ENCODE peak calls at places on chromosomes 1 and 21, in eight cellular contexts. One of them, this sample, is unnamed.

GRCh38 chr21:29095203-29095602 is 21.8 kb upstream of the CCT8 start:
- DNase-seq in SK-N-SH: no peak
- DNase-seq in transverse colon: no peak
- DNase-seq in upper lobe of left lung: no peak
- DNase-seq in A549: no peak
- DNase-seq in suprapubic skin: no peak
- DNase-seq in ovary: no peak
- DNase-seq in sigmoid colon: no peak
- DNase-seq in this sample: no peak

GRCh38 chr1:178238722-178239510 is 145.0 kb downstream of the RASAL2 start:
- DNase-seq in transverse colon: no peak
- DNase-seq in SK-N-SH: no peak
- DNase-seq in upper lobe of left lung: no peak
- DNase-seq in suprapubic skin: no peak
- DNase-seq in sigmoid colon: no peak
- DNase-seq in A549: peak
- DNase-seq in ovary: no peak
- DNase-seq in this sample: no peak

GRCh38 chr1:184022651-184023050 is 14.9 kb downstream of the COLGALT2 start:
- DNase-seq in A549: no peak
- DNase-seq in sigmoid colon: no peak
- DNase-seq in upper lobe of left lung: no peak
- DNase-seq in suprapubic skin: no peak
- DNase-seq in transverse colon: no peak
- DNase-seq in SK-N-SH: peak
- DNase-seq in ovary: no peak
- DNase-seq in this sample: no peak

GRCh38 chr21:28479660-28480059 is 513.0 kb downstream of the LTN1 start:
- DNase-seq in upper lobe of left lung: no peak
- DNase-seq in ovary: no peak
- DNase-seq in suprapubic skin: no peak
- DNase-seq in sigmoid colon: no peak
- DNase-seq in transverse colon: no peak
- DNase-seq in SK-N-SH: no peak
- DNase-seq in A549: no peak
- DNase-seq in this sample: no peak

GRCh38 chr1:231691618-231692259 is 65.1 kb downstream of the DISC1 start:
- DNase-seq in upper lobe of left lung: no peak
- DNase-seq in A549: peak
- DNase-seq in ovary: peak
- DNase-seq in SK-N-SH: peak
- DNase-seq in suprapubic skin: no peak
- DNase-seq in sigmoid colon: no peak
- DNase-seq in transverse colon: no peak
- DNase-seq in this sample: peak

GRCh38 chr1:239126881-239127280 is 259.5 kb upstream of the CHRM3 start:
- DNase-seq in suprapubic skin: no peak
- DNase-seq in A549: no peak
- DNase-seq in SK-N-SH: no peak
- DNase-seq in transverse colon: no peak
- DNase-seq in ovary: no peak
- DNase-seq in upper lobe of left lung: no peak
- DNase-seq in sigmoid colon: no peak
- DNase-seq in this sample: no peak

GRCh38 chr1:83796409-83796808 is 202.5 kb downstream of the TTLL7 start:
- DNase-seq in ovary: no peak
- DNase-seq in SK-N-SH: no peak
- DNase-seq in sigmoid colon: no peak
- DNase-seq in upper lobe of left lung: no peak
- DNase-seq in A549: no peak
- DNase-seq in transverse colon: no peak
- DNase-seq in suprapubic skin: no peak
- DNase-seq in this sample: no peak

GRCh38 chr1:89363638-89364536 is at the start of gene GBP6:
- DNase-seq in A549: no peak
- DNase-seq in transverse colon: no peak
- DNase-seq in upper lobe of left lung: no peak
- DNase-seq in sigmoid colon: no peak
- DNase-seq in ovary: no peak
- DNase-seq in suprapubic skin: no peak
- DNase-seq in SK-N-SH: peak
- DNase-seq in this sample: no peak

GRCh38 chr1:212271234-212271633 is 14.0 kb upstream of the PPP2R5A start:
- DNase-seq in sigmoid colon: no peak
- DNase-seq in A549: no peak
- DNase-seq in SK-N-SH: no peak
- DNase-seq in ovary: no peak
- DNase-seq in suprapubic skin: no peak
- DNase-seq in upper lobe of left lung: no peak
- DNase-seq in transverse colon: no peak
- DNase-seq in this sample: no peak

GRCh38 chr1:93499075-93499474 is 51.2 kb downstream of the FNBP1L start:
- DNase-seq in ovary: no peak
- DNase-seq in upper lobe of left lung: no peak
- DNase-seq in sigmoid colon: no peak
- DNase-seq in SK-N-SH: no peak
- DNase-seq in suprapubic skin: no peak
- DNase-seq in A549: no peak
- DNase-seq in transverse colon: no peak
- DNase-seq in this sample: no peak

GRCh38 chr1:19450811-19451564 is 34.4 kb downstream of the CAPZB start:
- DNase-seq in sigmoid colon: no peak
- DNase-seq in suprapubic skin: no peak
- DNase-seq in transverse colon: no peak
- DNase-seq in upper lobe of left lung: no peak
- DNase-seq in ovary: peak
- DNase-seq in A549: peak
- DNase-seq in SK-N-SH: peak
- DNase-seq in this sample: no peak

GRCh38 chr21:37675202-37675801 is 241.0 kb downstream of the KCNJ6 start:
- DNase-seq in sigmoid colon: peak
- DNase-seq in suprapubic skin: no peak
- DNase-seq in upper lobe of left lung: peak
- DNase-seq in SK-N-SH: peak
- DNase-seq in transverse colon: peak
- DNase-seq in ovary: peak
- DNase-seq in A549: peak
- DNase-seq in this sample: peak

GRCh38 chr1:184915463-184916080 is 58.7 kb downstream of the NIBAN1 start:
- DNase-seq in ovary: no peak
- DNase-seq in A549: no peak
- DNase-seq in suprapubic skin: no peak
- DNase-seq in upper lobe of left lung: no peak
- DNase-seq in SK-N-SH: no peak
- DNase-seq in transverse colon: no peak
- DNase-seq in sigmoid colon: no peak
- DNase-seq in this sample: no peak

GRCh38 chr1:76901158-76901767 is 34.0 kb downstream of the ST6GALNAC5 start:
- DNase-seq in ovary: peak
- DNase-seq in sigmoid colon: no peak
- DNase-seq in A549: peak
- DNase-seq in upper lobe of left lung: peak
- DNase-seq in transverse colon: no peak
- DNase-seq in SK-N-SH: peak
- DNase-seq in suprapubic skin: no peak
- DNase-seq in this sample: peak

GRCh38 chr21:43298546-43299440 is 128.1 kb downstream of the SIK1 start:
- DNase-seq in upper lobe of left lung: no peak
- DNase-seq in SK-N-SH: no peak
- DNase-seq in sigmoid colon: no peak
- DNase-seq in transverse colon: no peak
- DNase-seq in ovary: no peak
- DNase-seq in suprapubic skin: no peak
- DNase-seq in A549: no peak
- DNase-seq in this sample: no peak

GRCh38 chr1:117008675-117009074 is 7.1 kb downstream of the CD101 start:
- DNase-seq in SK-N-SH: no peak
- DNase-seq in suprapubic skin: no peak
- DNase-seq in sigmoid colon: no peak
- DNase-seq in ovary: no peak
- DNase-seq in A549: no peak
- DNase-seq in transverse colon: no peak
- DNase-seq in upper lobe of left lung: no peak
- DNase-seq in this sample: no peak

GRCh38 chr1:24580756-24581155 is 24.9 kb downstream of the NCMAP start:
- DNase-seq in suprapubic skin: no peak
- DNase-seq in ovary: no peak
- DNase-seq in upper lobe of left lung: no peak
- DNase-seq in SK-N-SH: no peak
- DNase-seq in sigmoid colon: no peak
- DNase-seq in A549: no peak
- DNase-seq in transverse colon: no peak
- DNase-seq in this sample: no peak

GRCh38 chr1:14149431-14149830 is 449.1 kb upstream of the KAZN start:
- DNase-seq in upper lobe of left lung: no peak
- DNase-seq in suprapubic skin: no peak
- DNase-seq in ovary: no peak
- DNase-seq in A549: peak
- DNase-seq in transverse colon: no peak
- DNase-seq in sigmoid colon: no peak
- DNase-seq in SK-N-SH: peak
- DNase-seq in this sample: no peak
- TF ChIP-seq CTCF in upper lobe of left lung: no peak
- TF ChIP-seq CTCF in suprapubic skin: no peak
- TF ChIP-seq CTCF in ovary: no peak
- TF ChIP-seq CTCF in A549: no peak
- TF ChIP-seq CTCF in transverse colon: no peak
- TF ChIP-seq CTCF in sigmoid colon: no peak
- TF ChIP-seq CTCF in SK-N-SH: no peak
- TF ChIP-seq CTCF in this sample: no peak

DNA sequence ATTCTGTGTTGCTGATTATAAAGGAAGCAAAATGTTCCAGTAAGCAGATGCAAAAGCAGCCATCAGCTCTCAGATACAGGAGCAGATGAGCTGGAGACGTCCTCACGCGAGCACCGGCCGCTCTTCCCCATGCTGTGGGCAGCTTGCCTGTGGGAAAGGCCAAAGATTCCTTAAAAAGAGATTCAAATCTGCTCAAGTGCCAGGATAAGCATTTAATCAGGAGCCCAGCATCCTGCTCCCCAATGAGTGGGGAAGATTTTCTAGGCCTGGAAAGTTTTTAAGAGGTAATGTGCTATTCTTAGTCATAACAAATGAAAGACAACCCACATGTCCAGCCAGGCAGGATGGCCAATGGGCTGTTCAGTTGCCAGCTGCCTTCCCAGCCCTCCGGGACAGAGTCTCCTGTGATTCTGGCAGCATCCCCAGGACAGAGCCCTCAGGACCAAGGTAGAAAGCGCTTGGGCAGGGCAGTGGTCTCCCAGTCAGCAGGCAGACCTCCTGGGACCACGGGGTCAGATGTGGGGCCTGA is 108.2 kb upstream of the TMPRSS2 start:
- DNase-seq in A549: no peak
- DNase-seq in ovary: no peak
- DNase-seq in sigmoid colon: peak
- DNase-seq in upper lobe of left lung: no peak
- DNase-seq in SK-N-SH: no peak
- DNase-seq in suprapubic skin: no peak
- DNase-seq in transverse colon: no peak
- DNase-seq in this sample: no peak
- TF ChIP-seq EP300 in A549: no peak
- TF ChIP-seq EP300 in ovary: no peak
- TF ChIP-seq EP300 in sigmoid colon: no peak
- TF ChIP-seq EP300 in upper lobe of left lung: no peak
- TF ChIP-seq EP300 in SK-N-SH: peak
- TF ChIP-seq EP300 in suprapubic skin: no peak
- TF ChIP-seq EP300 in transverse colon: no peak
- TF ChIP-seq EP300 in this sample: no peak

GRCh38 chr1:230596306-230596705 is 46.0 kb upstream of the COG2 start:
- DNase-seq in SK-N-SH: no peak
- DNase-seq in A549: no peak
- DNase-seq in suprapubic skin: no peak
- DNase-seq in upper lobe of left lung: no peak
- DNase-seq in transverse colon: no peak
- DNase-seq in ovary: no peak
- DNase-seq in sigmoid colon: no peak
- DNase-seq in this sample: no peak

GRCh38 chr1:230594374-230594773 is 47.9 kb upstream of the COG2 start:
- DNase-seq in SK-N-SH: no peak
- DNase-seq in ovary: no peak
- DNase-seq in transverse colon: peak
- DNase-seq in suprapubic skin: no peak
- DNase-seq in upper lobe of left lung: no peak
- DNase-seq in A549: no peak
- DNase-seq in sigmoid colon: no peak
- DNase-seq in this sample: no peak

GRCh38 chr1:230598745-230599144 is 43.5 kb upstream of the COG2 start:
- DNase-seq in upper lobe of left lung: no peak
- DNase-seq in sigmoid colon: no peak
- DNase-seq in transverse colon: no peak
- DNase-seq in suprapubic skin: no peak
- DNase-seq in SK-N-SH: no peak
- DNase-seq in ovary: no peak
- DNase-seq in A549: no peak
- DNase-seq in this sample: no peak

DNA sequence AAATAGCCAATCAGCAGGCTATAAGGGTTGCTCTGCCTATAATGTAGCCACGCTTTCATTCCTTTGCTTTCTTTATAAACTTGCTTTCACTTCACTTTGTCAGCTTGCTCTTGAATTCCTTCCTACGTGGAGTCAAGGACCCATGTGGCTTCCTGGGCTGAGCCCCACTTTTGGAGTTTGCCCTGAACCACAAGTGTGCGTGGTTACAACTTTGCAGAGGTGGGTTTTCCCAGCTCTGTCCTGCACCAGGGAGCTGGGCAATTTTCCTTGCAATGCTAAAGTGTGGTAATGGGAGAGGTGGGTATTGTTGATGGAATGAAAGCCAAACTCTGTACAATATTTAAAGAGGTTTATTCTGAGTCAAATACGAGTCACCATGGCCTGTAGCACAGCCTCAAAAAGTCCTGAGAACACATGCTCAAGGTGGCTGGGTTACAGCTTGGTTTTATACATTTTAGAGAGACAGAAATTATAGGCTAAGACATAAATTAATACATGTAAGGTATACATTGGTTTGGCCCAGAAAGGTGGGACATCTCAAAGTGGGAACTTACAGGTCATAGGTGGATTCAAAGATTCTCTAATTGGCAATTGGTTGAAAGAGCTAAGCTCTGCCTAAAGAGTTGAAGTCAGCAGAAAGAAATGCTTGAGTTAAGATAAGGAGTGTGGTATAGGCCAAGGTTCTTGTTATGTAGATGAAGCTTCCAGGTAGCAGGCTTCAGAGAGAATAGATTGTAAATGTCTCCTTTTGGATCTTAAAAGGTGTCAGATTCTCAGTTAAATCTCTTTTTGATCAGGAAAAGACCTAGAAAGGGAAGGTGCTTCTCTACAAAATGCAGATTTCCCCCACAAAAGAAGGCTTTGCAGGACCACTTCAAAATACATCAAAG is 41.9 kb upstream of the COG2 start:
- DNase-seq in SK-N-SH: no peak
- DNase-seq in suprapubic skin: no peak
- DNase-seq in A549: no peak
- DNase-seq in upper lobe of left lung: no peak
- DNase-seq in sigmoid colon: no peak
- DNase-seq in ovary: no peak
- DNase-seq in transverse colon: no peak
- DNase-seq in this sample: no peak
- H3K27ac ChIP-seq in SK-N-SH: no peak
- H3K27ac ChIP-seq in suprapubic skin: no peak
- H3K27ac ChIP-seq in A549: no peak
- H3K27ac ChIP-seq in upper lobe of left lung: no peak
- H3K27ac ChIP-seq in sigmoid colon: no peak
- H3K27ac ChIP-seq in ovary: no peak
- H3K27ac ChIP-seq in transverse colon: peak
- H3K27ac ChIP-seq in this sample: no peak

GRCh38 chr1:242189591-242189990 is 190.7 kb upstream of the MAP1LC3C start:
- DNase-seq in transverse colon: no peak
- DNase-seq in sigmoid colon: no peak
- DNase-seq in upper lobe of left lung: no peak
- DNase-seq in suprapubic skin: no peak
- DNase-seq in ovary: no peak
- DNase-seq in A549: peak
- DNase-seq in SK-N-SH: peak
- DNase-seq in this sample: no peak
- TF ChIP-seq CTCF in transverse colon: no peak
- TF ChIP-seq CTCF in sigmoid colon: no peak
- TF ChIP-seq CTCF in upper lobe of left lung: no peak
- TF ChIP-seq CTCF in suprapubic skin: no peak
- TF ChIP-seq CTCF in ovary: no peak
- TF ChIP-seq CTCF in A549: peak
- TF ChIP-seq CTCF in SK-N-SH: no peak
- TF ChIP-seq CTCF in this sample: no peak